ENCODE peak calls at places on chromosomes 2 and 18, in seven cellular contexts. X is posterior cingulate gyrus; M is putamen; R is hepatocyte; P is activated T-helper 9 cell treated with anti-CD3 and anti-CD28 coated beads, Interleukin-2, amount 50 U/mL, for 16 hours; C is Daoy; W is NCI-H1930. T is an unnamed sample.

GRCh38 chr2:235727186-235727585 is 233.3 kb downstream of the AGAP1 start:
- DNase-seq in W (no peak), P (no peak), C (no peak), M (no peak), X (no peak), R (no peak), T (no peak)

GRCh38 chr2:24233321-24233720 is 58.5 kb downstream of the FAM228A start:
- DNase-seq in M (no peak), C (no peak), X (no peak), P (no peak), W (no peak), R (no peak), T (no peak)

GRCh38 chr2:43133708-43134570 is 92.5 kb downstream of the ZFP36L2 start:
- DNase-seq in W (no peak), P (peak), M (peak), C (no peak), R (no peak), X (peak), T (no peak)

GRCh38 chr18:23609390-23610008 is 23.2 kb upstream of the NPC1 start:
- DNase-seq in M (no peak), W (no peak), P (no peak), C (no peak), X (no peak), R (peak), T (no peak)

GRCh38 chr2:216216951-216217903 is 108.1 kb downstream of the XRCC5 start:
- DNase-seq in W (no peak), X (peak), C (peak), R (no peak), P (no peak), M (no peak), T (no peak)

GRCh38 chr2:38146302-38146916 is 70.5 kb upstream of the CYP1B1 start:
- DNase-seq in M (no peak), C (peak), W (no peak), X (peak), R (peak), P (no peak), T (no peak)

GRCh38 chr2:196638765-196639164 is 750 bp upstream of the CCDC150 start:
- DNase-seq in P (no peak), W (no peak), X (no peak), R (no peak), C (no peak), M (no peak), T (no peak)

GRCh38 chr2:71716697-71717624 is 263.6 kb downstream of the DYSF start:
- DNase-seq in W (no peak), C (peak), P (no peak), R (no peak), M (no peak), X (no peak), T (no peak)

GRCh38 chr18:69401475-69402218 is 959 bp downstream of the DOK6 start:
- DNase-seq in M (no peak), P (no peak), X (peak), R (peak), C (no peak), W (no peak), T (no peak)

GRCh38 chr2:240789501-240790369 is 30.3 kb downstream of the KIF1A start:
- DNase-seq in W (no peak), M (no peak), X (peak), P (no peak), C (peak), R (no peak), T (no peak)

GRCh38 chr18:57915848-57916596 is 112.9 kb upstream of the ATP8B1 start:
- DNase-seq in W (no peak), P (no peak), M (peak), X (peak), R (no peak), C (peak), T (no peak)

GRCh38 chr2:42567806-42568429 is 514 bp upstream of the MTA3 start:
- DNase-seq in R (peak), M (peak), W (no peak), P (no peak), X (peak), C (peak), T (no peak)

GRCh38 chr18:59149416-59149815 is 9.7 kb downstream of the SEC11C start:
- DNase-seq in X (no peak), M (no peak), C (no peak), P (no peak), W (no peak), R (no peak), T (no peak)

GRCh38 chr2:217657252-217657651 is 345.5 kb downstream of the TNS1 start:
- DNase-seq in W (no peak), C (no peak), M (peak), R (no peak), X (peak), P (no peak), T (no peak)

T was measured in NCI-H2081 treated with DMSO at 0.1 percent for 48 hours.